ENCODE peak calls at places on chromosomes 7 and 10, in six cellular contexts. N is IMR-90, T is fibroblast of lung, D is H1, H is endothelial cell of umbilical vein, K is PC-3. A is an unnamed sample.
A peak's percentile ranks its signal among the peaks of the same experiment; 100 is the strongest.

GRCh38 chr10:127040756-127041155 is 135.5 kb downstream of the DOCK1 start:
- DNase-seq in N (no peak), T (peak; percentile 40), D (no peak), H (no peak), K (peak; percentile 38), A (no peak)

GRCh38 chr10:132257271-132257670 is 50.5 kb downstream of the STK32C start:
- DNase-seq in N (peak; percentile 46), T (peak; percentile 13), D (no peak), H (no peak), K (peak; percentile 39), A (no peak)

GRCh38 chr10:105990529-105990928 is 1174.0 kb downstream of the SORCS1 start:
- DNase-seq in N (no peak), T (no peak), D (no peak), H (no peak), K (no peak), A (no peak)

GRCh38 chr10:3876563-3876962 is 91.6 kb upstream of the KLF6 start:
- DNase-seq in N (no peak), T (no peak), D (no peak), H (no peak), K (no peak), A (peak; percentile 34)

GRCh38 chr7:84092207-84092606 is 102.4 kb downstream of the SEMA3A start:
- DNase-seq in N (peak; percentile 40), T (peak; percentile 53), D (no peak), H (peak; percentile 56), K (peak; percentile 35), A (no peak)

GRCh38 chr7:29723599-29723998 is 82.7 kb upstream of the WIPF3 start:
- DNase-seq in N (peak; percentile 15), T (peak; percentile 75), D (no peak), H (peak; percentile 32), K (peak; percentile 13), A (no peak)

GRCh38 chr7:12731214-12731656 is 43.8 kb downstream of the ARL4A start:
- DNase-seq in N (peak; percentile 36), T (peak; percentile 62), D (peak; percentile 17), H (peak; percentile 83), K (no peak), A (peak; percentile 81)

GRCh38 chr10:88386204-88386877 is 196.8 kb downstream of the RNLS start:
- DNase-seq in N (no peak), T (peak; percentile 21), D (no peak), H (no peak), K (no peak), A (no peak)

GRCh38 chr10:99827906-99828305 is 45.5 kb downstream of the ABCC2 start:
- DNase-seq in N (peak; percentile 72), T (peak; percentile 71), D (no peak), H (no peak), K (peak; percentile 7), A (no peak)

GRCh38 chr7:80833289-80834104 is 85.4 kb downstream of the SEMA3C start:
- DNase-seq in N (peak; percentile 75), T (peak; percentile 48), D (no peak), H (no peak), K (no peak), A (no peak)

GRCh38 chr7:148697256-148697841 is 1.4 kb upstream of the CUL1 start:
- DNase-seq in N (peak; percentile 63), T (peak; percentile 47), D (no peak), H (peak; percentile 80), K (no peak), A (no peak)

GRCh38 chr7:90824386-90825307 is 228.5 kb downstream of the CDK14 start:
- DNase-seq in N (peak; percentile 91), T (peak; percentile 84), D (no peak), H (peak; percentile 79), K (peak; percentile 97), A (no peak)

GRCh38 chr10:115975031-115975430 is 298.0 kb downstream of the GFRA1 start:
- DNase-seq in N (no peak), T (no peak), D (no peak), H (no peak), K (no peak), A (peak; percentile 81)

GRCh38 chr10:62250594-62251198 is 17.9 kb downstream of the RTKN2 start:
- DNase-seq in N (peak; percentile 82), T (no peak), D (no peak), H (peak; percentile 19), K (peak; percentile 100), A (no peak)

GRCh38 chr10:119634219-119634544 is 17.0 kb upstream of the BAG3 start:
- DNase-seq in N (no peak), T (peak; percentile 33), D (no peak), H (no peak), K (no peak), A (no peak)

GRCh38 chr7:65448824-65449504 is 75.3 kb downstream of the ZNF92 start:
- DNase-seq in N (peak; percentile 72), T (peak; percentile 15), D (no peak), H (peak; percentile 31), K (peak; percentile 88), A (no peak)

GRCh38 chr10:132630666-132631347 is 93.2 kb downstream of the INPP5A start:
- DNase-seq in N (no peak), T (no peak), D (no peak), H (no peak), K (no peak), A (no peak)

GRCh38 chr7:119522698-119523097 is 750.3 kb upstream of the KCND2 start:
- DNase-seq in N (no peak), T (no peak), D (no peak), H (no peak), K (no peak), A (no peak)

GRCh38 chr10:65419629-65420028 is 1506.2 kb upstream of the LRRTM3 start:
- DNase-seq in N (no peak), T (no peak), D (no peak), H (peak; percentile 39), K (peak; percentile 92), A (no peak)

GRCh38 chr10:121112618-121113384 is 261.6 kb downstream of the WDR11 start:
- DNase-seq in N (no peak), T (no peak), D (no peak), H (no peak), K (no peak), A (peak; percentile 81)

GRCh38 chr10:131885391-131886165 is 15.2 kb upstream of the PPP2R2D start:
- DNase-seq in N (peak; percentile 39), T (peak; percentile 50), D (peak; percentile 51), H (peak; percentile 65), K (peak; percentile 73), A (peak; percentile 95)

GRCh38 chr10:97713828-97714400 is 384 bp downstream of the MARVELD1 start:
- DNase-seq in N (peak; percentile 74), T (peak; percentile 79), D (no peak), H (peak; percentile 81), K (peak; percentile 52), A (peak; percentile 90)

GRCh38 chr7:101803203-101804086 is 14.0 kb upstream of the CUX1 start:
- DNase-seq in N (no peak), T (no peak), D (no peak), H (no peak), K (no peak), A (no peak)

GRCh38 chr10:77873558-77874380 is 52.8 kb downstream of the DLG5 start:
- DNase-seq in N (peak; percentile 42), T (peak; percentile 13), D (no peak), H (peak; percentile 58), K (peak; percentile 99), A (no peak)

GRCh38 chr10:129949411-129950335 is 14.4 kb downstream of the EBF3 start:
- DNase-seq in N (peak; percentile 26), T (peak; percentile 47), D (no peak), H (no peak), K (no peak), A (peak; percentile 82)

GRCh38 chr7:34090796-34091195 is 185.5 kb downstream of the BMPER start:
- DNase-seq in N (peak; percentile 5), T (no peak), D (no peak), H (no peak), K (no peak), A (no peak)
- H3K9ac ChIP-seq in N (no peak overlapping the region), T (no peak overlapping the region), D (no peak overlapping the region), H (no peak overlapping the region), K (no peak overlapping the region), A (no peak overlapping the region)

DNA sequence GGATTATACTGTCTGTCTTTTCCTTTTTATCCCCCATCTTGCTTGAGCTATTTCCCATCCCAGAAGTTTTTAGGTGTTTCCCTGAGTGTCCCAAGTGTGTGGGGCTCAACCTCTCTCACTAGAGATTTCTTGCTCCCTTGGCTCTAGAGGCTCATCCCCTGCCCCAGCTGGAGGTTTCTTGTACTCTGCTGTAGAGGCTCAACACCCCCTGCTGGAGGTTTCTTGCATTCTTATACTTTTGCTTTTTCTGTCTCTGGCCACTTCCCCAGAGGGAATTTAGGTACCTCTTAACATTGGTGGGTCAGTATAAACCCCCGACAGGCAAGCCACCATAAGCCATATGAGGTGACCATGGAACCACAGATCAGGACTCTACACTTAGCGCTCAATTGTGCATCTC is 114.2 kb upstream of the FAM3C start:
- DNase-seq in N (no peak), T (no peak), D (no peak), H (no peak), K (no peak), A (peak; percentile 79)
- TF ChIP-seq CTCF in N (no peak), T (no peak), D (peak; percentile 72), H (no peak), K (no peak), A (peak; percentile 46)

GRCh38 chr7:94367940-94368339 is 26.8 kb upstream of the COL1A2 start:
- DNase-seq in N (peak; percentile 65), T (peak; percentile 75), D (no peak), H (no peak), K (no peak), A (no peak)
- H3K27ac ChIP-seq in N (peak overlapping the region; percentile 54), T (peak overlapping the region; percentile 63), D (no peak overlapping the region), H (peak overlapping the region; percentile 88), K (no peak overlapping the region), A (no peak overlapping the region)

GRCh38 chr7:128233471-128233870 is 7.6 kb upstream of the LEP start:
- DNase-seq in N (no peak), T (no peak), D (no peak), H (no peak), K (peak; percentile 25), A (no peak)

GRCh38 chr7:128234475-128234874 is 6.6 kb upstream of the LEP start:
- DNase-seq in N (no peak), T (no peak), D (no peak), H (no peak), K (no peak), A (no peak)

GRCh38 chr7:128240696-128241386 is at the start of gene LEP:
- DNase-seq in N (no peak), T (no peak), D (no peak), H (no peak), K (no peak), A (no peak)

GRCh38 chr7:128235469-128235868 is 5.6 kb upstream of the LEP start:
- DNase-seq in N (no peak), T (no peak), D (no peak), H (no peak), K (no peak), A (peak; percentile 80)

GRCh38 chr7:128236924-128237586 is 4.0 kb upstream of the LEP start:
- DNase-seq in N (peak; percentile 90), T (peak; percentile 83), D (no peak), H (peak; percentile 28), K (peak; percentile 92), A (no peak)
- H3K9ac ChIP-seq in N (no peak overlapping the region), T (no peak overlapping the region), D (no peak overlapping the region), H (no peak overlapping the region), K (no peak overlapping the region), A (no peak overlapping the region)

DNA sequence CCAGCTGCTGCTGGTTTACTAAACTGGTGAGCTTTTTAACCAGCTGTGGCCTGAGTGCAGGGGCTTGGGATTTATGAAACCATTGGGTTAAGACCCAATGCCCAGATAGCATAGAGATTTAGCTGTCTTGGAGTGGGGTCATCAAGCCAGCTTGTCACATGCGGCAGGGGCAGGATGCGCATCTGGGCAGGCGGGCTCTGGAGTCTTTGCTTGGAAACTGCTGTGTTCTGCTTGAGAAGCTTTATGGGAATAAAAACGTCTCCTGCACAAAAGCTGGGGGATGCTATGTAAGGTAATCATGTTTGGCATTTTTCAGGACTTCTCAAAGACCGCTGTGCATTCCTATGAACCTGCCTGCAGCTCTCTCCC is 136.3 kb downstream of the MAPK8 start:
- DNase-seq in N (no peak), T (no peak), D (no peak), H (no peak), K (no peak), A (no peak)
- TF ChIP-seq CTCF in N (no peak), T (no peak), D (no peak), H (no peak), K (no peak), A (no peak)

A was measured in endodermal cell.